ENCODE peak calls at places on chromosomes 2 and 18, in four cellular contexts. One of them, this sample, is unnamed.

GRCh38 chr18:56327171-56327885 is 311.1 kb downstream of the TXNL1 start:
- DNase-seq in K562: no peak
- DNase-seq in fibroblast of lung: peak; percentile 45
- DNase-seq in IMR-90: peak; percentile 61
- DNase-seq in this sample: no peak

GRCh38 chr2:205274801-205275200 is 407.5 kb upstream of the NRP2 start:
- DNase-seq in K562: no peak
- DNase-seq in IMR-90: no peak
- DNase-seq in fibroblast of lung: no peak
- DNase-seq in this sample: no peak

GRCh38 chr2:235045973-235046343 is 94.1 kb downstream of the SH3BP4 start:
- DNase-seq in IMR-90: no peak
- DNase-seq in K562: no peak
- DNase-seq in fibroblast of lung: no peak
- DNase-seq in this sample: no peak

GRCh38 chr18:59155140-59155539 is 15.5 kb downstream of the SEC11C start:
- DNase-seq in IMR-90: peak; percentile 95
- DNase-seq in fibroblast of lung: peak; percentile 36
- DNase-seq in K562: no peak
- DNase-seq in this sample: no peak

GRCh38 chr2:4256351-4256750 is 553.0 kb downstream of the DCDC2C start:
- DNase-seq in fibroblast of lung: no peak
- DNase-seq in K562: no peak
- DNase-seq in IMR-90: no peak
- DNase-seq in this sample: no peak

GRCh38 chr2:44246436-44246835 is 28.8 kb upstream of the SLC3A1 start:
- DNase-seq in fibroblast of lung: no peak
- DNase-seq in IMR-90: no peak
- DNase-seq in K562: no peak
- DNase-seq in this sample: no peak

GRCh38 chr2:232398293-232399034 is 8.2 kb upstream of the ALPG start:
- DNase-seq in K562: no peak
- DNase-seq in fibroblast of lung: no peak
- DNase-seq in IMR-90: no peak
- DNase-seq in this sample: no peak

GRCh38 chr2:191170773-191171172 is 20.0 kb upstream of the STAT4 start:
- DNase-seq in fibroblast of lung: no peak
- DNase-seq in K562: no peak
- DNase-seq in IMR-90: no peak
- DNase-seq in this sample: no peak

GRCh38 chr18:30183766-30184165 is 858.8 kb downstream of the DSC3 start:
- DNase-seq in K562: no peak
- DNase-seq in fibroblast of lung: no peak
- DNase-seq in IMR-90: no peak
- DNase-seq in this sample: no peak

DNA sequence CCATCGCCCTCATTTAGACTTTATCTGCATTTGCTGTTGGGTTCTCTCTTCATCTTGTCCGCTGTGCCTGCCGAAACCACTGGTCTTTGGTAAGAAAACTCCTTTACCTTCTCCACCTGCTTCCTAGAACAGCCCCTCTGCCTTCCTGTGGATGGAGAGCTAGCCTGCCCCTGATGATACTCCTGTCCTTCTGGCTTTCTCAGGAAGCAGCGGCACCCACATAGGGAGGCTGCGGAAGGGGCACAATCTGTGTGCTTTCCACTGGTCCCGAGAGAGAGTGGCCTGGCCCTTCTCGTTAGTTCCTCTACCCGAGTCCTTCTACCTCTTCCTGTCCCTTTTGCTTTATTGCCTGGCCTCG is 80.3 kb upstream of the RBM44 start:
- DNase-seq in IMR-90: no peak
- DNase-seq in fibroblast of lung: no peak
- DNase-seq in K562: no peak
- DNase-seq in this sample: no peak
- H3K27ac ChIP-seq in IMR-90: peak overlapping the region; percentile 25
- H3K27ac ChIP-seq in fibroblast of lung: no peak overlapping the region
- H3K27ac ChIP-seq in K562: no peak overlapping the region
- H3K27ac ChIP-seq in this sample: no peak overlapping the region

DNA sequence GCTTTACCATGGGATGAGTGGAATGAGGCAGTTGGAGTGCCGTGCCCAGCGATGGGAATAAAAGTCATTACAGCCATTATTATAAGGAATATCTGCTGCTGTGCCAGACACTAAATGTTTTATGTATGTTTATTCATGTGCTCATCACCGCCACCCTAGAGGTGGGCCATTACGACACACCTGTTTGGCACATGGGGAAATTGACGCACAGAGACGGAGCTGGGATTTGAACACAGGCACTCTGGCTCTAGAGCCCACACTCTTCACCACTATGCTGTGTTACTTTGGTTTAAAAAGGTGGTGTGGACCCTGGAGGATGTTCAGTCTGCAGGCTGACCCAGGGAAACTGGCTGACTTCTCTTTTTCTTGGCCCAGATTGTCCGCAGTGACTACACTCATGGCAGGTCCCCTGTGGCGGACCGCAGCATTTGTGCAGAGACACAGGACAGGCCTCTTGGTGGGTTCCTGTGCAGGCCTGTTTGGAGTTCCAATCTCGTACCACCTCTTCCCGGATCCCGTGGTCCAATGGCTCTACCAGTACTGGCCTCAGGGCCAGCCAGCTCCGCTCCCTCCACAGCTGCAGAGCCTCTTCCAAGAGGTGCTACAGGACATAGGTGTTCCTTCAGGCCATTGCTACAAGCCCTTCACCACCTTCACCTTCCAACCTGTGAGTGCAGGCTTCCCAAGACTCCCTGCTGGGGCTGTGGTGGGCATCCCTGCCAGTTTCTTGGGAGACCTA is 1.6 kb downstream of the TMEM177 start:
- DNase-seq in K562: no peak
- DNase-seq in IMR-90: no peak
- DNase-seq in fibroblast of lung: no peak
- DNase-seq in this sample: no peak
- H3K4me1 ChIP-seq in K562: peaks cover 29% of the 10 kb centered on the region
- H3K4me1 ChIP-seq in IMR-90: peaks cover 5% of the 10 kb centered on the region
- H3K4me1 ChIP-seq in fibroblast of lung: no peaks in the 10 kb centered on the region
- H3K4me1 ChIP-seq in this sample: peaks cover 12% of the 10 kb centered on the region

GRCh38 chr2:148954536-148954935 is 79.5 kb downstream of the KIF5C start:
- DNase-seq in fibroblast of lung: no peak
- DNase-seq in K562: no peak
- DNase-seq in IMR-90: no peak
- DNase-seq in this sample: no peak
- H3K9me3 ChIP-seq in fibroblast of lung: no peaks in the 10 kb centered on the region
- H3K9me3 ChIP-seq in K562: no peaks in the 10 kb centered on the region
- H3K9me3 ChIP-seq in IMR-90: no peaks in the 10 kb centered on the region
- H3K9me3 ChIP-seq in this sample: no peaks in the 10 kb centered on the region

GRCh38 chr2:69762513-69763494 is 20.9 kb downstream of the ANXA4 start:
- DNase-seq in fibroblast of lung: no peak
- DNase-seq in K562: no peak
- DNase-seq in IMR-90: no peak
- DNase-seq in this sample: no peak
- H3K27ac ChIP-seq in fibroblast of lung: peak overlapping the region; percentile 44
- H3K27ac ChIP-seq in K562: no peak overlapping the region
- H3K27ac ChIP-seq in IMR-90: no peak overlapping the region
- H3K27ac ChIP-seq in this sample: no peak overlapping the region

This sample was measured in CD8-positive, alpha-beta memory T cell.